ENCODE peak calls at places on chromosomes 3 and 15, in four cellular contexts. I, T, H and U are unnamed samples.

GRCh38 chr3:115800489-115801080 is 177.3 kb downstream of the GAP43 start:
- DNase-seq in I (no peak), T (no peak), H (no peak), U (no peak)

GRCh38 chr15:101672298-101672697 is 20.1 kb upstream of the TM2D3 start:
- DNase-seq in T (no peak), H (no peak), I (no peak), U (no peak)

GRCh38 chr3:50264389-50264963 is 4.5 kb upstream of the SEMA3B start:
- DNase-seq in I (no peak), T (peak; percentile 92), H (peak; percentile 78), U (peak; percentile 93)

GRCh38 chr15:83153288-83153687 is 45.8 kb downstream of the TM6SF1 start:
- DNase-seq in I (no peak), T (no peak), H (no peak), U (no peak)

GRCh38 chr3:109532257-109533216 is 195.2 kb upstream of the DPPA4 start:
- DNase-seq in T (no peak), I (peak; percentile 34), H (no peak), U (no peak)

GRCh38 chr15:31352911-31353811 is 26.5 kb downstream of the KLF13 start:
- DNase-seq in H (peak; percentile 77), T (peak; percentile 49), I (no peak), U (peak; percentile 89)

GRCh38 chr15:74406992-74407705 is 26.6 kb downstream of the SEMA7A start:
- DNase-seq in H (no peak), I (no peak), T (peak; percentile 69), U (no peak)

GRCh38 chr3:58210761-58211477 is at the start of gene DNASE1L3:
- DNase-seq in T (no peak), I (no peak), H (no peak), U (no peak)

GRCh38 chr3:183208260-183208659 is 44.8 kb upstream of the B3GNT5 start:
- DNase-seq in I (no peak), T (no peak), H (no peak), U (no peak)

GRCh38 chr3:118810499-118811035 is 224.1 kb downstream of the IGSF11 start:
- DNase-seq in H (no peak), T (no peak), I (no peak), U (no peak)

GRCh38 chr3:126266291-126266840 is 86.0 kb upstream of the ALDH1L1 start:
- DNase-seq in T (peak; percentile 68), I (no peak), H (peak; percentile 83), U (peak; percentile 91)

GRCh38 chr3:106759686-106760085 is 617.6 kb upstream of the CCDC54 start:
- DNase-seq in H (no peak), T (no peak), I (no peak), U (no peak)

GRCh38 chr3:32930161-32930560 is 21.3 kb upstream of the CCR4 start:
- DNase-seq in I (no peak), T (no peak), H (no peak), U (no peak)

GRCh38 chr3:196772897-196773296 is 33.2 kb downstream of the PAK2 start:
- DNase-seq in H (no peak), T (no peak), I (no peak), U (no peak)

GRCh38 chr15:81619002-81619401 is 245.0 kb upstream of the TMC3 start:
- DNase-seq in T (no peak), H (no peak), I (no peak), U (no peak)

GRCh38 chr3:160941885-160942494 is 163.2 kb downstream of the B3GALNT1 start:
- DNase-seq in I (peak; percentile 51), H (no peak), T (peak; percentile 43), U (peak; percentile 81)

GRCh38 chr15:66638377-66638776 is 63.7 kb upstream of the SMAD6 start:
- DNase-seq in I (no peak), H (no peak), T (no peak), U (no peak)

GRCh38 chr3:2098398-2099027 is at the start of gene CNTN4:
- DNase-seq in I (no peak), H (peak; percentile 52), T (peak; percentile 63), U (peak; percentile 86)

GRCh38 chr15:92611995-92612745 is 43.4 kb downstream of the FAM174B start:
- DNase-seq in I (no peak), H (no peak), T (no peak), U (peak; percentile 59)

GRCh38 chr15:99857836-99858235 is 124.6 kb upstream of the LYSMD4 start:
- DNase-seq in I (no peak), T (no peak), H (no peak), U (no peak)

GRCh38 chr3:159783780-159784747 is 204.6 kb upstream of the IL12A start:
- DNase-seq in I (no peak), T (no peak), H (no peak), U (no peak)

GRCh38 chr3:85574306-85574705 is 615.5 kb downstream of the CADM2 start:
- DNase-seq in I (no peak), T (no peak), H (no peak), U (no peak)

GRCh38 chr15:78210349-78210717 is 24.0 kb downstream of the ACSBG1 start:
- DNase-seq in H (no peak), I (no peak), T (no peak), U (no peak)

GRCh38 chr15:83571820-83572707 is 81.9 kb upstream of the ADAMTSL3 start:
- DNase-seq in T (no peak), I (no peak), H (no peak), U (no peak)

GRCh38 chr3:190003730-190004129 is 117.0 kb downstream of the P3H2 start:
- DNase-seq in T (no peak), H (no peak), I (no peak), U (no peak)

GRCh38 chr3:29384640-29385039 is 103.8 kb downstream of the RBMS3 start:
- DNase-seq in H (peak; percentile 22), T (peak; percentile 22), I (no peak), U (peak; percentile 65)

GRCh38 chr3:192082733-192083660 is 622.0 kb downstream of the PYDC2 start:
- DNase-seq in T (no peak), I (no peak), H (no peak), U (no peak)

GRCh38 chr3:49998326-49998725 is 58.4 kb downstream of the RBM6 start:
- DNase-seq in T (no peak), I (no peak), H (no peak), U (no peak)

GRCh38 chr3:153164009-153164550 is 2.1 kb downstream of the RAP2B start:
- DNase-seq in H (no peak), T (no peak), I (no peak), U (no peak)

GRCh38 chr3:67783281-67784250 is 129.2 kb upstream of the SUCLG2 start:
- DNase-seq in T (no peak), I (no peak), H (no peak), U (no peak)

GRCh38 chr15:89358435-89358754 is 23.8 kb upstream of the POLG start:
- DNase-seq in T (no peak), I (no peak), H (no peak), U (no peak)

GRCh38 chr3:51271172-51271571 is 113.9 kb upstream of the MANF start:
- DNase-seq in T (no peak), I (no peak), H (no peak), U (no peak)

GRCh38 chr3:43203022-43203421 is 83.3 kb upstream of the SNRK start:
- DNase-seq in T (no peak), H (no peak), I (no peak), U (no peak)

GRCh38 chr3:48716508-48716981 is 476 bp downstream of the IP6K2 start:
- DNase-seq in I (no peak), H (no peak), T (no peak), U (peak; percentile 67)

GRCh38 chr15:41780266-41780665 is 6.0 kb downstream of the MAPKBP1 start:
- DNase-seq in T (no peak), I (no peak), H (no peak), U (no peak)
- H3K4me1 ChIP-seq in T (no peaks in the 10 kb centered on the region), I (peaks cover 14% of the 10 kb centered on the region), H (peaks cover 51% of the 10 kb centered on the region), U (peaks cover 43% of the 10 kb centered on the region)

DNA sequence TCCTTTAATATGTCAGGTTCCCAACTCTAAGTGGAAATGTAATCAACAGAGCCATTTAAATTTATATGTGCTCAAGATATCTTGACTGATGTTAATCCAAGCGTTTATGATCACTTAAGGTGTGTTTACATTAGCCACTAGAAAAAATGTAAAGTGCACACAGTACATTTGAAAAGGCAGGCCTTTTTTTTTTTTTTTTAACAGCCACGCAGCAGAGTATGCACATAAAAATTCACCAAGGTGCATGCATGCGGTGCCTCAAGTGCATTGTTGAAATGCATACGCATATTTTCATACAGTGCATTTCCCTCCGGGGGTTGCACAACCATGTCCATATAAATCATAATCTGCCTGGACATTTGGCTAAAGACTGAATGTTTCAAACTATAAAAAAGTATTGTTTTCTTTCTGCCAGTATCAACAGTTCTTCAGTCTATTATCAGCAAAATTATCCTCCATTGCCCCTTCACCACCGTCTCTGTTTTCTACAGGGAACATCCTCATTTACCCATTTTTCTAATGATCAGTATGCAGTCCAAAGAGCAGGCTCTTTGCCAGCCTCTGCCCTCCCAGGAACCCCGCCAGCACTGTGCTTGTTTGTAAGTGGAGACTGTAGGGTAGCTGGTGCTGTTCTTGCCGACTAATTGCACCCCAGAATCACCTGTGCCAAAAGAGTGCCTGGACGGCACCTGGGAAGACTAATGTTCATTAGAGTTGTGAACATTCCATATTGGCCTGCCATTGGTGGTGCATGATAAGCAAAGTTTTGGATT is 611.2 kb upstream of the CFAP20DC start:
- DNase-seq in T (no peak), I (no peak), H (no peak), U (no peak)
- H3K27ac ChIP-seq in T (no peak overlapping the region), I (no peak overlapping the region), H (no peak overlapping the region), U (no peak overlapping the region)

DNA sequence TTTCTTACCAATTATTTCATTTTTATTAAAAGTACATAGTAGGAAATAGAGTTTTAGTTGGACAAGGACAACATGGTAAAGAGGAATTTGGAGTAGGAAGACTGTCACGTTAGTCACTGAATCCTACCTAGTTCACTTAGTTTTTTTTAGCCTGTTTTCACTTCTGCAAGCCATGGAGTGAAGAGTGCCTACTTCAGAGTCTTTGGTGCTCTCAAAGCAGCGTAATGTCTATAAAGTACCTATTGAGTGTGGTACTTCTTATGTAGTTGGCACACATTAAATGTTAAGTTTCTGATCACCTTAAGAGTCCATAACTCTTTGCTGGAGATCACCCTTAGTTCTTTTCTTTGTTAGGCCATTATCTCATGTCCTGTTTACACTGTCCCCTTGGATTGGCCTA is 78.7 kb downstream of the LPP start:
- DNase-seq in T (no peak), H (no peak), I (no peak), U (no peak)
- H3K4me1 ChIP-seq in T (peaks cover 5% of the 10 kb centered on the region), H (peaks cover 92% of the 10 kb centered on the region), I (no peaks in the 10 kb centered on the region), U (peaks cover 97% of the 10 kb centered on the region)

GRCh38 chr15:38885001-38885400 is 320.4 kb upstream of the RASGRP1 start:
- DNase-seq in I (no peak), T (no peak), H (no peak), U (no peak)
- H3K27ac ChIP-seq in I (no peak overlapping the region), T (peak overlapping the region; percentile 21), H (no peak overlapping the region), U (peak overlapping the region; percentile 17)

GRCh38 chr3:187839422-187839821 is 94.2 kb upstream of the BCL6 start:
- DNase-seq in H (no peak), I (no peak), T (no peak), U (no peak)
- H3K4me1 ChIP-seq in H (peaks cover 3% of the 10 kb centered on the region), I (no peaks in the 10 kb centered on the region), T (no peaks in the 10 kb centered on the region), U (no peaks in the 10 kb centered on the region)

DNA sequence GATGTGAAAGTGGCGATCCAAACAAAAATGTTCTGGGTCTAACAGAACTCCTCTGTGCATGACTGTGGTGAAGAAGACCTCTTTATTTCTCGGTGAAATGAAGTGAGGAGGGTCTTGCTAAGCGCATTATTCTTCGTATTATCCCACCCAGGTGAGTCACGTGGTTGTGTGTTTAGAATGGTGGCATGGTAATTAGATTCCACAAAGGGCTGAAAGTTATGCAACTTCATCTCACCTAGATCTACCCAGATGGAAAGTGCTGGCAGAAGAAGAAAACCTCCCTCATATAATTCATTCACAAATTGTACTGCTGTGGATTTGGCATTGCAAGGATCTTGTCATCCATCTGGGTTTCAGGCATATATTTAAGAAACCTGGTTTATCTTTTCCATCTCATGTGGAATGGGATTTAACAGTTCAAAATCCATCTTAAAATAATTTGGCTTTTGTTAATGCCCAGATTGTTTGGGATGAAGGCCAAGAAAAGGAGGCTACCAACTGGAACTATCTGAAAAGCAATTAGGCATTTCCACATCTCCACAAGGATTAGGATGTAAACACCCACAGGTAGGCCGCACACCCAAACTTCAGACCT is 175.3 kb downstream of the PLCL2 start:
- DNase-seq in T (no peak), I (no peak), H (no peak), U (no peak)
- H3K27ac ChIP-seq in T (no peak overlapping the region), I (no peak overlapping the region), H (peak overlapping the region; percentile 7), U (no peak overlapping the region)